ENCODE peak calls at places on chromosomes 6 and 20, in nine cellular contexts. One of them, this sample, is unnamed.

GRCh38 chr6:16322666-16323312 is 84.4 kb downstream of the GMPR start:
- DNase-seq in testis: peak; percentile 79
- DNase-seq in lower lobe of right lung: no peak
- DNase-seq in upper lobe of left lung: peak; percentile 64
- DNase-seq in BE2C: no peak
- DNase-seq in tibial artery: peak; percentile 85
- DNase-seq in suprapubic skin: no peak
- DNase-seq in endodermal cell: peak; percentile 82
- DNase-seq in GM23338: peak; percentile 47
- DNase-seq in this sample: peak; percentile 43

GRCh38 chr20:48350291-48350988 is 477.4 kb downstream of the PREX1 start:
- DNase-seq in tibial artery: no peak
- DNase-seq in suprapubic skin: no peak
- DNase-seq in upper lobe of left lung: no peak
- DNase-seq in endodermal cell: peak; percentile 89
- DNase-seq in testis: peak; percentile 65
- DNase-seq in BE2C: peak; percentile 48
- DNase-seq in GM23338: peak; percentile 81
- DNase-seq in lower lobe of right lung: no peak
- DNase-seq in this sample: no peak

GRCh38 chr20:57810511-57811372 is 100.9 kb upstream of the PMEPA1 start:
- DNase-seq in BE2C: no peak
- DNase-seq in upper lobe of left lung: no peak
- DNase-seq in lower lobe of right lung: no peak
- DNase-seq in tibial artery: peak; percentile 54
- DNase-seq in GM23338: peak; percentile 11
- DNase-seq in testis: no peak
- DNase-seq in suprapubic skin: no peak
- DNase-seq in endodermal cell: no peak
- DNase-seq in this sample: no peak

GRCh38 chr6:90131614-90132423 is 164.8 kb downstream of the BACH2 start:
- DNase-seq in testis: no peak
- DNase-seq in lower lobe of right lung: no peak
- DNase-seq in BE2C: no peak
- DNase-seq in upper lobe of left lung: no peak
- DNase-seq in tibial artery: no peak
- DNase-seq in GM23338: no peak
- DNase-seq in suprapubic skin: peak; percentile 86
- DNase-seq in endodermal cell: no peak
- DNase-seq in this sample: no peak

GRCh38 chr20:61083431-61083830 is 168.6 kb upstream of the CDH4 start:
- DNase-seq in tibial artery: no peak
- DNase-seq in suprapubic skin: no peak
- DNase-seq in upper lobe of left lung: no peak
- DNase-seq in GM23338: no peak
- DNase-seq in endodermal cell: no peak
- DNase-seq in BE2C: no peak
- DNase-seq in lower lobe of right lung: no peak
- DNase-seq in testis: no peak
- DNase-seq in this sample: no peak

GRCh38 chr20:20606046-20606445 is 106.4 kb downstream of the RALGAPA2 start:
- DNase-seq in GM23338: no peak
- DNase-seq in upper lobe of left lung: no peak
- DNase-seq in endodermal cell: no peak
- DNase-seq in BE2C: no peak
- DNase-seq in lower lobe of right lung: no peak
- DNase-seq in suprapubic skin: no peak
- DNase-seq in tibial artery: no peak
- DNase-seq in testis: no peak
- DNase-seq in this sample: no peak

GRCh38 chr6:138493413-138493812 is 5.9 kb downstream of the NHSL1 start:
- DNase-seq in endodermal cell: no peak
- DNase-seq in upper lobe of left lung: no peak
- DNase-seq in testis: no peak
- DNase-seq in tibial artery: no peak
- DNase-seq in lower lobe of right lung: no peak
- DNase-seq in BE2C: no peak
- DNase-seq in suprapubic skin: no peak
- DNase-seq in GM23338: peak; percentile 78
- DNase-seq in this sample: peak; percentile 39

GRCh38 chr6:10381133-10381829 is 33.6 kb downstream of the TFAP2A start:
- DNase-seq in BE2C: no peak
- DNase-seq in lower lobe of right lung: no peak
- DNase-seq in upper lobe of left lung: peak; percentile 72
- DNase-seq in testis: no peak
- DNase-seq in tibial artery: no peak
- DNase-seq in suprapubic skin: no peak
- DNase-seq in GM23338: peak; percentile 80
- DNase-seq in endodermal cell: peak; percentile 89
- DNase-seq in this sample: no peak

GRCh38 chr6:93412452-93412851 is 6.9 kb downstream of the EPHA7 start:
- DNase-seq in endodermal cell: no peak
- DNase-seq in BE2C: no peak
- DNase-seq in lower lobe of right lung: no peak
- DNase-seq in testis: no peak
- DNase-seq in upper lobe of left lung: no peak
- DNase-seq in suprapubic skin: no peak
- DNase-seq in tibial artery: no peak
- DNase-seq in GM23338: no peak
- DNase-seq in this sample: no peak

DNA sequence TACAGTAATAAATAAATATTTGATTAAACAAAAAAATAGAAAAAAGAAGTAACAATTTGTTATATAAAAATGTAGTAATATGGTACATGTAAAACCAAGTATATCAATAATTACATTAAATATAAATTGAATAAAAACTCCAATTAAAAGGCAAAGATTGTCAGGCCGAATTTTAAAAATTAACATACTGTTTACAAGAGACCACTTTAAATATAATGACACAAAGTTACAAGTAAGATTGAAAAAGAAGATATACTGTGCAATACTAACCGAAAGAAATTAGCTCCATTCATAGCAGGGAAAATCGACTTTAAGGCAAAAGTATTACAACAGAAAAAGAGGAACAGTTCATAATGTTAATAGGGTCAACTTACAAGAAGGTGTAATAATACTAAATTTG is 571.5 kb upstream of the ARID1B start:
- DNase-seq in suprapubic skin: no peak
- DNase-seq in endodermal cell: no peak
- DNase-seq in lower lobe of right lung: no peak
- DNase-seq in GM23338: no peak
- DNase-seq in upper lobe of left lung: no peak
- DNase-seq in BE2C: no peak
- DNase-seq in tibial artery: no peak
- DNase-seq in testis: no peak
- DNase-seq in this sample: no peak
- TF ChIP-seq CTCF in suprapubic skin: no peak
- TF ChIP-seq CTCF in endodermal cell: no peak
- TF ChIP-seq CTCF in lower lobe of right lung: no peak
- TF ChIP-seq CTCF in GM23338: no peak
- TF ChIP-seq CTCF in upper lobe of left lung: no peak
- TF ChIP-seq CTCF in BE2C: no peak
- TF ChIP-seq CTCF in tibial artery: no peak
- TF ChIP-seq CTCF in testis: no peak
- TF ChIP-seq CTCF in this sample: no peak

GRCh38 chr6:15260099-15260821 is 14.4 kb downstream of the JARID2 start:
- DNase-seq in GM23338: no peak
- DNase-seq in BE2C: no peak
- DNase-seq in endodermal cell: no peak
- DNase-seq in testis: no peak
- DNase-seq in tibial artery: no peak
- DNase-seq in lower lobe of right lung: no peak
- DNase-seq in suprapubic skin: no peak
- DNase-seq in upper lobe of left lung: no peak
- DNase-seq in this sample: no peak
- H3K4me1 ChIP-seq in GM23338: peaks cover 100% of the 10 kb centered on the region
- H3K4me1 ChIP-seq in BE2C: peaks cover 44% of the 10 kb centered on the region
- H3K4me1 ChIP-seq in endodermal cell: peaks cover 21% of the 10 kb centered on the region
- H3K4me1 ChIP-seq in testis: peaks cover 67% of the 10 kb centered on the region
- H3K4me1 ChIP-seq in tibial artery: peaks cover 35% of the 10 kb centered on the region
- H3K4me1 ChIP-seq in lower lobe of right lung: peaks cover 63% of the 10 kb centered on the region
- H3K4me1 ChIP-seq in suprapubic skin: peaks cover 60% of the 10 kb centered on the region
- H3K4me1 ChIP-seq in upper lobe of left lung: peaks cover 40% of the 10 kb centered on the region
- H3K4me1 ChIP-seq in this sample: peaks cover 17% of the 10 kb centered on the region

GRCh38 chr6:125753218-125753936 is 3.9 kb downstream of the HEY2 start:
- DNase-seq in suprapubic skin: no peak
- DNase-seq in tibial artery: no peak
- DNase-seq in testis: peak; percentile 31
- DNase-seq in endodermal cell: no peak
- DNase-seq in GM23338: peak; percentile 34
- DNase-seq in BE2C: no peak
- DNase-seq in upper lobe of left lung: no peak
- DNase-seq in lower lobe of right lung: no peak
- DNase-seq in this sample: peak; percentile 31
- TF ChIP-seq CTCF in suprapubic skin: peak; percentile 17
- TF ChIP-seq CTCF in tibial artery: peak; percentile 39
- TF ChIP-seq CTCF in testis: peak; percentile 42
- TF ChIP-seq CTCF in endodermal cell: peak; percentile 77
- TF ChIP-seq CTCF in GM23338: peak; percentile 46
- TF ChIP-seq CTCF in BE2C: peak; percentile 21
- TF ChIP-seq CTCF in upper lobe of left lung: no peak
- TF ChIP-seq CTCF in lower lobe of right lung: peak; percentile 51
- TF ChIP-seq CTCF in this sample: no peak

GRCh38 chr6:31575952-31576684 is 753 bp downstream of the TNF start:
- DNase-seq in GM23338: no peak
- DNase-seq in tibial artery: no peak
- DNase-seq in upper lobe of left lung: no peak
- DNase-seq in BE2C: no peak
- DNase-seq in suprapubic skin: no peak
- DNase-seq in testis: no peak
- DNase-seq in endodermal cell: no peak
- DNase-seq in lower lobe of right lung: no peak
- DNase-seq in this sample: no peak
- H3K4me1 ChIP-seq in GM23338: no peaks in the 10 kb centered on the region
- H3K4me1 ChIP-seq in tibial artery: no peaks in the 10 kb centered on the region
- H3K4me1 ChIP-seq in upper lobe of left lung: peaks cover 5% of the 10 kb centered on the region
- H3K4me1 ChIP-seq in BE2C: peaks cover 6% of the 10 kb centered on the region
- H3K4me1 ChIP-seq in suprapubic skin: peaks cover 8% of the 10 kb centered on the region
- H3K4me1 ChIP-seq in testis: no peaks in the 10 kb centered on the region
- H3K4me1 ChIP-seq in endodermal cell: peaks cover 6% of the 10 kb centered on the region
- H3K4me1 ChIP-seq in lower lobe of right lung: peaks cover 17% of the 10 kb centered on the region
- H3K4me1 ChIP-seq in this sample: peaks cover 5% of the 10 kb centered on the region

GRCh38 chr6:118283759-118284158 is 264.3 kb upstream of the PLN start:
- DNase-seq in endodermal cell: peak; percentile 55
- DNase-seq in GM23338: peak; percentile 78
- DNase-seq in upper lobe of left lung: no peak
- DNase-seq in testis: peak; percentile 62
- DNase-seq in suprapubic skin: no peak
- DNase-seq in BE2C: peak; percentile 72
- DNase-seq in lower lobe of right lung: no peak
- DNase-seq in tibial artery: no peak
- DNase-seq in this sample: no peak
- TF ChIP-seq CTCF in endodermal cell: peak; percentile 88
- TF ChIP-seq CTCF in GM23338: peak; percentile 79
- TF ChIP-seq CTCF in upper lobe of left lung: peak; percentile 71
- TF ChIP-seq CTCF in testis: peak; percentile 68
- TF ChIP-seq CTCF in suprapubic skin: peak; percentile 46
- TF ChIP-seq CTCF in BE2C: peak; percentile 88
- TF ChIP-seq CTCF in lower lobe of right lung: peak; percentile 73
- TF ChIP-seq CTCF in tibial artery: peak; percentile 80
- TF ChIP-seq CTCF in this sample: peak; percentile 54